ENCODE peak calls at places on chromosomes 7 and 10, in five cellular contexts. One of them, this sample, is unnamed.

GRCh38 chr10:93081834-93082233 is 8.1 kb downstream of the CYP26A1 start:
- DNase-seq in cardiac fibroblast: no peak
- DNase-seq in tibial artery: no peak
- DNase-seq in CD8-positive, alpha-beta memory T cell: no peak
- DNase-seq in endothelial cell: no peak
- DNase-seq in this sample: no peak

GRCh38 chr7:115047968-115048720 is 126.2 kb downstream of the MDFIC start:
- DNase-seq in tibial artery: no peak
- DNase-seq in endothelial cell: no peak
- DNase-seq in cardiac fibroblast: peak
- DNase-seq in CD8-positive, alpha-beta memory T cell: no peak
- DNase-seq in this sample: no peak

GRCh38 chr7:602341-603141 is 82.9 kb upstream of the PDGFA start:
- DNase-seq in tibial artery: peak
- DNase-seq in endothelial cell: no peak
- DNase-seq in cardiac fibroblast: no peak
- DNase-seq in CD8-positive, alpha-beta memory T cell: no peak
- DNase-seq in this sample: no peak

GRCh38 chr7:49643321-49643720 is 130.1 kb upstream of the VWC2 start:
- DNase-seq in tibial artery: no peak
- DNase-seq in endothelial cell: no peak
- DNase-seq in CD8-positive, alpha-beta memory T cell: no peak
- DNase-seq in cardiac fibroblast: no peak
- DNase-seq in this sample: peak

GRCh38 chr10:82150123-82150900 is 275.3 kb downstream of the NRG3 start:
- DNase-seq in endothelial cell: peak
- DNase-seq in CD8-positive, alpha-beta memory T cell: no peak
- DNase-seq in cardiac fibroblast: peak
- DNase-seq in tibial artery: no peak
- DNase-seq in this sample: no peak

GRCh38 chr10:71260622-71261325 is 48.4 kb downstream of the UNC5B start:
- DNase-seq in endothelial cell: no peak
- DNase-seq in cardiac fibroblast: peak
- DNase-seq in tibial artery: no peak
- DNase-seq in CD8-positive, alpha-beta memory T cell: no peak
- DNase-seq in this sample: peak

GRCh38 chr10:32887481-32887880 is 70.5 kb downstream of the ITGB1 start:
- DNase-seq in CD8-positive, alpha-beta memory T cell: no peak
- DNase-seq in tibial artery: no peak
- DNase-seq in endothelial cell: no peak
- DNase-seq in cardiac fibroblast: no peak
- DNase-seq in this sample: no peak

GRCh38 chr7:150962743-150963399 is 15.2 kb downstream of the KCNH2 start:
- DNase-seq in cardiac fibroblast: peak
- DNase-seq in tibial artery: no peak
- DNase-seq in endothelial cell: peak
- DNase-seq in CD8-positive, alpha-beta memory T cell: peak
- DNase-seq in this sample: no peak

GRCh38 chr7:36430881-36431280 is 41.2 kb downstream of the ANLN start:
- DNase-seq in tibial artery: no peak
- DNase-seq in endothelial cell: no peak
- DNase-seq in CD8-positive, alpha-beta memory T cell: no peak
- DNase-seq in cardiac fibroblast: no peak
- DNase-seq in this sample: no peak